ENCODE peak calls at places on chromosome 4, in nine cellular contexts. Y is endodermal cell, X is lower leg skin, H is IMR-90, L is PC-3, P is AG10803, N is fibroblast of lung, R is lung, I is BE2C. V is an unnamed sample.

GRCh38 chr4:1727117-1728031 is 6.1 kb downstream of the TACC3 start:
- DNase-seq in Y (no peak), X (peak), H (peak), L (peak), P (peak), N (peak), R (peak), I (no peak), V (peak)

GRCh38 chr4:87050596-87050995 is 115.8 kb downstream of the AFF1 start:
- DNase-seq in Y (no peak), X (no peak), H (no peak), L (no peak), P (no peak), N (no peak), R (no peak), I (no peak), V (no peak)

GRCh38 chr4:109969909-109970308 is 57.2 kb downstream of the EGF start:
- DNase-seq in Y (no peak), X (no peak), H (no peak), L (no peak), P (no peak), N (no peak), R (no peak), I (no peak), V (no peak)

GRCh38 chr4:171629182-171629581 is 184.0 kb upstream of the GALNTL6 start:
- DNase-seq in Y (no peak), X (no peak), H (no peak), L (no peak), P (no peak), N (no peak), R (no peak), I (no peak), V (no peak)

GRCh38 chr4:25568788-25569231 is 86.8 kb upstream of the SLC34A2 start:
- DNase-seq in Y (peak), X (no peak), H (no peak), L (no peak), P (no peak), N (no peak), R (peak), I (no peak), V (no peak)

GRCh38 chr4:17957689-17958088 is 63.9 kb downstream of the LCORL start:
- DNase-seq in Y (no peak), X (no peak), H (peak), L (no peak), P (no peak), N (peak), R (no peak), I (no peak), V (peak)

GRCh38 chr4:41505161-41505653 is 32.8 kb upstream of the LIMCH1 start:
- DNase-seq in Y (no peak), X (no peak), H (no peak), L (peak), P (peak), N (peak), R (no peak), I (peak), V (no peak)

GRCh38 chr4:144572660-144573059 is 73.3 kb upstream of the HHIP start:
- DNase-seq in Y (peak), X (no peak), H (no peak), L (no peak), P (no peak), N (no peak), R (no peak), I (peak), V (no peak)

GRCh38 chr4:153538408-153539057 is 72.4 kb downstream of the TMEM131L start:
- DNase-seq in Y (no peak), X (no peak), H (peak), L (no peak), P (peak), N (no peak), R (no peak), I (peak), V (peak)

GRCh38 chr4:155509619-155510018 is 132.9 kb upstream of the MAP9 start:
- DNase-seq in Y (no peak), X (no peak), H (peak), L (peak), P (peak), N (no peak), R (no peak), I (no peak), V (peak)

GRCh38 chr4:47577779-47578553 is 92.9 kb downstream of the ATP10D start:
- DNase-seq in Y (no peak), X (no peak), H (peak), L (no peak), P (peak), N (peak), R (no peak), I (no peak), V (peak)

GRCh38 chr4:112648263-112649054 is 11.5 kb downstream of the LARP7 start:
- DNase-seq in Y (peak), X (no peak), H (peak), L (no peak), P (no peak), N (peak), R (no peak), I (no peak), V (no peak)

GRCh38 chr4:1635452-1635851 is 48.7 kb downstream of the FAM53A start:
- DNase-seq in Y (no peak), X (no peak), H (no peak), L (no peak), P (peak), N (peak), R (peak), I (no peak), V (no peak)

GRCh38 chr4:91325495-91325894 is 978.3 kb upstream of the GRID2 start:
- DNase-seq in Y (no peak), X (no peak), H (no peak), L (peak), P (no peak), N (peak), R (no peak), I (peak), V (peak)

DNA sequence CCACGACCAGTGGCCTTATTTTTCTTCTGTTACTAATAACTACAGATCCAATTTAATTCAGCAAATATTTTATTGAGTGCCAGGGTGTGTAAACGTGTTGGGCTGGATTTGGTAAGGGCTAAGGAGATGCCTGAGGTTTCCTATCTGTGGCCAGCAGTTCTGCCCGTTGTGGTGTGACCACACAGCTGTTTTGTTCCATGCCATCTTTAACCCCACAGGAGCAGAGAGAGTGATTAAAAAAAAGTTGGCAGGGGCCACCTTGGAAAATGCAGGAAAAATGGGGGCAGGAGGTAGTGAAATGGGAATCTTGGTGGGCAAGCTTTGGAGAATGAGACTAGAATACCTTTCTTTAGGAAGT is 1.1 kb downstream of the PLAC8 start:
- DNase-seq in Y (no peak), X (no peak), H (no peak), L (no peak), P (peak), N (peak), R (no peak), I (no peak), V (no peak)
- H3K4me3 ChIP-seq in Y (no peak), X (no peak), H (no peak), L (no peak), P (no peak), N (no peak), R (no peak), I (no peak), V (no peak)

GRCh38 chr4:147731611-147732515 is at the start of gene ARHGAP10:
- DNase-seq in Y (peak), X (peak), H (peak), L (peak), P (peak), N (peak), R (peak), I (peak), V (peak)
- TF ChIP-seq CTCF in Y (no peak), X (no peak), H (no peak), L (no peak), P (no peak), N (no peak), R (no peak), I (no peak), V (no peak)

DNA sequence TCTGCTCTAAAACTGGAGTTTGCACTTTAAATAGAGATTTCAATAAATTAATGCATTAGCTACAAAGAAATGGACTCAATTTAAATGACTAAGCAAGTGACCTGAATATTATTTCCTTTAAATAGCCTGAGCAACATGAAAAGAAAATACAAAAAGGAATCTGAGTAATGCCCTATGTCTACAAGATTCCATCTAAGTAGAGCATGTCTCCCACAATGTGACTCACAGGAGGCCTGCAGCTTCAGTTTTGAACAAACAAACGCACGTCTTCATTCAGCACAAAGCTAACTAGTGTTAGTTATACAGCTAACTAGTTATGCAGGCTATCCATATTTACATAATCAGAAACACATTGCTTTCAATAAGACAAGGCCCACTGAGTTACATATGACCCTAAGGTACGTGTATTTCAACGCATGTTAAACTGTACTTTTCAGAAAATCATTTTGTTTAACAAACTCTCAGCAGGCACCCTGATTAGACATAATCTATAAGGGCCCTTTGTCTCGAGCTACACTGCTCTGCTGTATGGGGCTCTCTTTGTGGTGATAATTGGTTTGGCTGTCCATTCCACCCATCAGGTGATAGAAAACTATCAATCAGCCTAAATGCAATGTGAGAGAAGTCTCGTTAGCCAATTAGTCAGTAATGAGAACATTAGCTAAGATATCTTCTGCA is 116.5 kb downstream of the MAML3 start:
- DNase-seq in Y (no peak), X (no peak), H (peak), L (peak), P (peak), N (peak), R (no peak), I (no peak), V (peak)
- H3K4me3 ChIP-seq in Y (no peak), X (no peak), H (no peak), L (peak), P (no peak), N (no peak), R (no peak), I (no peak), V (no peak)

DNA sequence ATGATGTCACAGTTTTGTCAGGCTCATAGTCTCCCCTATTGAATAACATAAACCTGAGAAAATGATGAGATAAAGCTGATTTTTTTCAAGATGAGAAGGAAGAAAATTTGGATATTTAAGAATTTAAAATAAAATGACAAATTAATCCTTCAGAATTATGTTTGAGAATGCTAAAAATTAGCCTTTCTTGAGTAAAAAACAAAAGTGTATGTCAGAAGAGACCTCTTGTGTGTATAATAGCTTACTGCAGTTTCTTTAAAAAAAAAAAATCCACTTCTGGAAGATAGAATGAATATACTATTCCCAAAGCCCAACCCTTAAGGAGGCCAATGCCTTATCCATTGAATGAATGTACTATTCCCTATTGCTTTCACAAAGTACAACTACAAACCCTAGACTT is 281.7 kb downstream of the RAPGEF2 start:
- DNase-seq in Y (no peak), X (no peak), H (no peak), L (no peak), P (peak), N (no peak), R (no peak), I (no peak), V (no peak)
- TF ChIP-seq CTCF in Y (peak), X (no peak), H (peak), L (no peak), P (peak), N (no peak), R (no peak), I (no peak), V (peak)

GRCh38 chr4:70994069-70994366 is 569 bp downstream of the DCK start:
- DNase-seq in Y (no peak), X (no peak), H (no peak), L (no peak), P (no peak), N (no peak), R (peak), I (no peak), V (peak)

GRCh38 chr4:70994387-70995099 is 1.1 kb downstream of the DCK start:
- DNase-seq in Y (no peak), X (no peak), H (no peak), L (no peak), P (no peak), N (no peak), R (no peak), I (no peak), V (no peak)

GRCh38 chr4:70997068-70997467 is 3.6 kb downstream of the DCK start:
- DNase-seq in Y (no peak), X (no peak), H (no peak), L (no peak), P (no peak), N (no peak), R (no peak), I (no peak), V (no peak)

GRCh38 chr4:70993181-70994068 is at the start of gene DCK:
- DNase-seq in Y (peak), X (peak), H (peak), L (peak), P (peak), N (peak), R (peak), I (peak), V (peak)

DNA sequence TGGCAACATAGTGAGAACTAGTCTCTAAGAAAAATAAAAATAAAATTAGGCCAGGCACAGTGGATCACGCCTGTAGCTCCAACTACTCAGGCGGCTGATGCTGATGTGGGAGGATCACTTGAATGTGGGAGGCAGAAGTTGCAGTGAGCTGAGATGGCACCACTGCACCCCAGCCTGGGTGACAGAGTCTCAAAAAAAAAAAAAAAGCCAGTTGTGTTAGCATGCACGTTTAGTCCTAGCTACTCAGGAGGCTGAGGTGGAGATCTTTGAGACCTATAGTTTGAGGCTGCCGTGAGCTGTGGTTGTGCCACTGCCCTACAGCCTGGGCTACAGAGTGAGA is 2.5 kb downstream of the DCK start:
- DNase-seq in Y (no peak), X (no peak), H (no peak), L (no peak), P (no peak), N (no peak), R (no peak), I (no peak), V (no peak)
- H3K4me3 ChIP-seq in Y (peak), X (no peak), H (no peak), L (no peak), P (no peak), N (no peak), R (no peak), I (no peak), V (no peak)

GRCh38 chr4:52670739-52671138 is 11.6 kb upstream of the USP46 start:
- DNase-seq in Y (no peak), X (no peak), H (no peak), L (no peak), P (no peak), N (no peak), R (no peak), I (no peak), V (no peak)
- TF ChIP-seq CTCF in Y (peak), X (no peak), H (no peak), L (peak), P (no peak), N (no peak), R (no peak), I (no peak), V (peak)

DNA sequence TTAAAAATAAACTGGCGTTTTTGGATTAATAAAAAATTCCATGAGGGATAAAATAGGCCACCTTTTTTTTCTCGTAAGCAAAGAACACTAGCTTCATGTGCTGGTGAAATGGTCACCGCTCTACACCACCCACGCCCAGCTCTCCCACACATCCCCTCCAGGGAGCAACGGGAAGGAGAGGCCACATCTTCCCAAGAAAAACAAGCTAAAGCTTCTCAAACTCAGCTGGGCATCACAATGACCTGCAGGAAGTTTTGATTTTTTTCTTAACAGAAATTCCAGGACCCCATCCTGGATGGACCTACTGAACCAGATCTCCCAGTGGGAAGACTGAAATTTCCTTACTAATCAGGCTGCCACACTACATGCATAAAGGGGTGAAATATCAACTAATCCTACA is 9.8 kb downstream of the TSPAN5 start:
- DNase-seq in Y (no peak), X (no peak), H (no peak), L (no peak), P (no peak), N (peak), R (no peak), I (no peak), V (peak)
- H3K4me3 ChIP-seq in Y (no peak), X (no peak), H (no peak), L (no peak), P (no peak), N (no peak), R (no peak), I (no peak), V (no peak)

DNA sequence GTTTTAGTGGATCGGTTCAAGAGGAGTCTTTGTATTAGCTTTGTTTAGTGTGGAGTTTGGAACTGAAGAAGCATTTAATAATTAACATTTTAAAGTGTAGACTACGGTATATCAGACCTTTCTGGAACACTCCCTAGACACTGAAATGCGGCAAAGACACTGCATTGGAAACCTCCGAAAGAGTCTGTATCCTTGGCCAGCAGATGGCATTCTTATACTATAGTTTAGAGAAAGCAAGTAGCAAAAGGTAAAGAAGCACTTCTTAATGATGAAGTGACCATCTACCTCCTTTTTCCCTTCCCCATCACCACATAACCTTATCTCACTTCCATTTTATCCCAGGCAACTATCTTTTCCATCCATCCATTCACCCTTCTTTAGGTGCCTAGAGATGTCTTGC is 7.6 kb downstream of the FABP2 start:
- DNase-seq in Y (peak), X (no peak), H (peak), L (peak), P (peak), N (peak), R (no peak), I (peak), V (peak)
- TF ChIP-seq CTCF in Y (peak), X (no peak), H (peak), L (peak), P (peak), N (peak), R (peak), I (peak), V (peak)

GRCh38 chr4:104424368-104424921 is 70.2 kb downstream of the CXXC4 start:
- DNase-seq in Y (no peak), X (no peak), H (no peak), L (no peak), P (no peak), N (no peak), R (no peak), I (no peak), V (peak)
- H3K4me3 ChIP-seq in Y (no peak), X (no peak), H (no peak), L (no peak), P (no peak), N (peak), R (no peak), I (peak), V (peak)

GRCh38 chr4:75287738-75288517 is 226.3 kb downstream of the RCHY1 start:
- DNase-seq in Y (no peak), X (no peak), H (no peak), L (no peak), P (no peak), N (no peak), R (no peak), I (no peak), V (no peak)

GRCh38 chr4:75285837-75286236 is 228.4 kb downstream of the RCHY1 start:
- DNase-seq in Y (no peak), X (no peak), H (no peak), L (peak), P (no peak), N (no peak), R (no peak), I (no peak), V (no peak)

DNA sequence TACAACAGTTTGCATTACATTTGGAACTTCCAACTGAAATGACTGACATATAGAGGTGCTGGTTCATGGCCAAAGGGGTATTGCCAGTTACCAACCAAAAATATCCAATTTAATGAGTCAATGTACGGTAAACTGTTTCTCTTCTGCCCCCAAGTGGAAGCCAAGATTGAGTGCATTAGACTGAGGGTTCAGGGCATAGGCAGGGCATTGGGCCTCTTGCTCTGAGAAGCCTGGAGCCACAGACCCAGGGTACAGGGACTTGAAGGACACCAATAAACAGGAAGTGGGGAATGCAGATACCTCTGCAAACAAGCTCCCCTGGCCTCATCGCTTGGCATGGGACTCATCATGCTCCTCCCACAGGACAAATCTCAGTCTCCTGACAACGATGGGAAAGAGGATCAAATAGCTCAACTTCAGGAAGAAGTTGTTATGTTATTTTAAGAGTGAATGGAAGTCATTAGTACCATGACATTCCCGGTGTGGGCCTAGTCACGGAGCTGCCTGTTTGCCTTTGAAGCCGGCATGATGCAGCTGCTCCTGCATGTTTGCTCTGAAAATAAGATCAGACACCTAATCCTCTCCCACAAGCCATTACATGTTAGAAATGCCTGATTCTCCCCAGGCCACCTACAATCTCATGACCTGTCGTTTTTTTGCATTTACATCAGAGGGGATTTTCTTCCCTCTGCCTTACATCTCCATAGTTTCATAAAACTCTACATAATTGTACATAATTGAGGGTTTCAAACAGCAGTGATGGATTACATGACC is 224.2 kb downstream of the RCHY1 start:
- DNase-seq in Y (peak), X (no peak), H (no peak), L (peak), P (no peak), N (no peak), R (no peak), I (no peak), V (peak)
- TF ChIP-seq CTCF in Y (peak), X (no peak), H (peak), L (peak), P (no peak), N (peak), R (no peak), I (peak), V (peak)